ENCODE peak calls at places on chromosomes 4 and X, in ten cellular contexts. One of them, this sample, is unnamed.

GRCh38 chr4:145435646-145436045 is 46.0 kb upstream of the SMAD1 start:
- DNase-seq in Peyer's patch: no peak
- DNase-seq in stomach: no peak
- DNase-seq in suprapubic skin: no peak
- DNase-seq in HCT116: no peak
- DNase-seq in right lobe of liver: no peak
- DNase-seq in A549: no peak
- DNase-seq in transverse colon: no peak
- DNase-seq in esophagus squamous epithelium: no peak
- DNase-seq in GM12878: no peak
- DNase-seq in this sample: no peak

GRCh38 chr4:47933798-47934197 is 19.4 kb upstream of the NFXL1 start:
- DNase-seq in right lobe of liver: no peak
- DNase-seq in GM12878: no peak
- DNase-seq in suprapubic skin: no peak
- DNase-seq in esophagus squamous epithelium: no peak
- DNase-seq in Peyer's patch: no peak
- DNase-seq in transverse colon: no peak
- DNase-seq in stomach: no peak
- DNase-seq in HCT116: no peak
- DNase-seq in A549: peak
- DNase-seq in this sample: no peak

GRCh38 chr4:87058272-87059073 is 123.7 kb downstream of the AFF1 start:
- DNase-seq in GM12878: no peak
- DNase-seq in transverse colon: no peak
- DNase-seq in HCT116: peak
- DNase-seq in stomach: no peak
- DNase-seq in right lobe of liver: no peak
- DNase-seq in A549: peak
- DNase-seq in suprapubic skin: no peak
- DNase-seq in esophagus squamous epithelium: no peak
- DNase-seq in Peyer's patch: no peak
- DNase-seq in this sample: peak

GRCh38 chr4:30716158-30716557 is 4.0 kb upstream of the PCDH7 start:
- DNase-seq in HCT116: peak
- DNase-seq in A549: peak
- DNase-seq in esophagus squamous epithelium: no peak
- DNase-seq in right lobe of liver: no peak
- DNase-seq in Peyer's patch: no peak
- DNase-seq in transverse colon: no peak
- DNase-seq in suprapubic skin: no peak
- DNase-seq in stomach: no peak
- DNase-seq in GM12878: no peak
- DNase-seq in this sample: no peak

GRCh38 chrX:148567229-148567628 is 66.8 kb downstream of the AFF2 start:
- DNase-seq in HCT116: no peak
- DNase-seq in Peyer's patch: no peak
- DNase-seq in A549: no peak
- DNase-seq in stomach: no peak
- DNase-seq in right lobe of liver: no peak
- DNase-seq in GM12878: no peak
- DNase-seq in transverse colon: no peak
- DNase-seq in esophagus squamous epithelium: no peak
- DNase-seq in suprapubic skin: no peak
- DNase-seq in this sample: no peak

GRCh38 chr4:56817840-56818491 is 3.5 kb downstream of the SPINK2 start:
- DNase-seq in transverse colon: no peak
- DNase-seq in stomach: no peak
- DNase-seq in A549: no peak
- DNase-seq in suprapubic skin: no peak
- DNase-seq in GM12878: peak
- DNase-seq in Peyer's patch: no peak
- DNase-seq in right lobe of liver: no peak
- DNase-seq in esophagus squamous epithelium: no peak
- DNase-seq in HCT116: no peak
- DNase-seq in this sample: no peak

GRCh38 chrX:153551135-153551534 is 33.7 kb downstream of the ATP2B3 start:
- DNase-seq in transverse colon: no peak
- DNase-seq in Peyer's patch: no peak
- DNase-seq in A549: no peak
- DNase-seq in GM12878: no peak
- DNase-seq in stomach: no peak
- DNase-seq in right lobe of liver: no peak
- DNase-seq in HCT116: no peak
- DNase-seq in esophagus squamous epithelium: no peak
- DNase-seq in suprapubic skin: no peak
- DNase-seq in this sample: no peak

GRCh38 chr4:129335263-129335662 is 239.3 kb downstream of the C4orf33 start:
- DNase-seq in esophagus squamous epithelium: no peak
- DNase-seq in HCT116: no peak
- DNase-seq in stomach: no peak
- DNase-seq in suprapubic skin: no peak
- DNase-seq in Peyer's patch: no peak
- DNase-seq in GM12878: no peak
- DNase-seq in A549: no peak
- DNase-seq in transverse colon: no peak
- DNase-seq in right lobe of liver: no peak
- DNase-seq in this sample: no peak

GRCh38 chrX:119565110-119565663 is at the start of gene STEEP1:
- DNase-seq in HCT116: peak
- DNase-seq in right lobe of liver: peak
- DNase-seq in transverse colon: peak
- DNase-seq in GM12878: peak
- DNase-seq in esophagus squamous epithelium: peak
- DNase-seq in suprapubic skin: peak
- DNase-seq in stomach: peak
- DNase-seq in A549: peak
- DNase-seq in Peyer's patch: peak
- DNase-seq in this sample: peak

GRCh38 chr4:88112856-88113255 is 45.6 kb downstream of the ABCG2 start:
- DNase-seq in suprapubic skin: no peak
- DNase-seq in transverse colon: no peak
- DNase-seq in GM12878: no peak
- DNase-seq in stomach: no peak
- DNase-seq in A549: no peak
- DNase-seq in esophagus squamous epithelium: no peak
- DNase-seq in right lobe of liver: no peak
- DNase-seq in HCT116: no peak
- DNase-seq in Peyer's patch: no peak
- DNase-seq in this sample: no peak

GRCh38 chrX:136920001-136920400 is 39.5 kb upstream of the RBMX start:
- DNase-seq in suprapubic skin: no peak
- DNase-seq in HCT116: no peak
- DNase-seq in esophagus squamous epithelium: no peak
- DNase-seq in transverse colon: no peak
- DNase-seq in stomach: no peak
- DNase-seq in right lobe of liver: no peak
- DNase-seq in A549: no peak
- DNase-seq in Peyer's patch: no peak
- DNase-seq in GM12878: no peak
- DNase-seq in this sample: no peak

GRCh38 chr4:73417973-73418372 is 13.9 kb downstream of the ALB start:
- DNase-seq in right lobe of liver: no peak
- DNase-seq in Peyer's patch: no peak
- DNase-seq in suprapubic skin: no peak
- DNase-seq in esophagus squamous epithelium: no peak
- DNase-seq in HCT116: no peak
- DNase-seq in GM12878: no peak
- DNase-seq in transverse colon: no peak
- DNase-seq in A549: no peak
- DNase-seq in stomach: no peak
- DNase-seq in this sample: no peak

GRCh38 chrX:3159995-3160715 is 118.9 kb downstream of the ARSF start:
- DNase-seq in transverse colon: no peak
- DNase-seq in Peyer's patch: no peak
- DNase-seq in stomach: no peak
- DNase-seq in A549: no peak
- DNase-seq in HCT116: no peak
- DNase-seq in right lobe of liver: no peak
- DNase-seq in GM12878: no peak
- DNase-seq in suprapubic skin: no peak
- DNase-seq in esophagus squamous epithelium: no peak
- DNase-seq in this sample: no peak

GRCh38 chr4:140928880-140929279 is 172.7 kb upstream of the TBC1D9 start:
- DNase-seq in right lobe of liver: no peak
- DNase-seq in esophagus squamous epithelium: no peak
- DNase-seq in Peyer's patch: no peak
- DNase-seq in HCT116: no peak
- DNase-seq in GM12878: no peak
- DNase-seq in stomach: no peak
- DNase-seq in suprapubic skin: no peak
- DNase-seq in transverse colon: no peak
- DNase-seq in A549: no peak
- DNase-seq in this sample: no peak

GRCh38 chr4:23934223-23934622 is 44.4 kb upstream of the PPARGC1A start:
- DNase-seq in HCT116: no peak
- DNase-seq in suprapubic skin: no peak
- DNase-seq in Peyer's patch: no peak
- DNase-seq in right lobe of liver: no peak
- DNase-seq in esophagus squamous epithelium: no peak
- DNase-seq in transverse colon: no peak
- DNase-seq in GM12878: no peak
- DNase-seq in A549: peak
- DNase-seq in stomach: no peak
- DNase-seq in this sample: no peak

GRCh38 chrX:107731831-107732502 is 43.6 kb downstream of the TSC22D3 start:
- DNase-seq in HCT116: peak
- DNase-seq in stomach: peak
- DNase-seq in A549: peak
- DNase-seq in transverse colon: peak
- DNase-seq in GM12878: no peak
- DNase-seq in Peyer's patch: peak
- DNase-seq in esophagus squamous epithelium: peak
- DNase-seq in right lobe of liver: peak
- DNase-seq in suprapubic skin: peak
- DNase-seq in this sample: peak

GRCh38 chr4:102878901-102879300 is 10.1 kb downstream of the CISD2 start:
- DNase-seq in transverse colon: no peak
- DNase-seq in right lobe of liver: no peak
- DNase-seq in stomach: no peak
- DNase-seq in Peyer's patch: no peak
- DNase-seq in esophagus squamous epithelium: no peak
- DNase-seq in A549: no peak
- DNase-seq in GM12878: no peak
- DNase-seq in suprapubic skin: no peak
- DNase-seq in HCT116: no peak
- DNase-seq in this sample: no peak

DNA sequence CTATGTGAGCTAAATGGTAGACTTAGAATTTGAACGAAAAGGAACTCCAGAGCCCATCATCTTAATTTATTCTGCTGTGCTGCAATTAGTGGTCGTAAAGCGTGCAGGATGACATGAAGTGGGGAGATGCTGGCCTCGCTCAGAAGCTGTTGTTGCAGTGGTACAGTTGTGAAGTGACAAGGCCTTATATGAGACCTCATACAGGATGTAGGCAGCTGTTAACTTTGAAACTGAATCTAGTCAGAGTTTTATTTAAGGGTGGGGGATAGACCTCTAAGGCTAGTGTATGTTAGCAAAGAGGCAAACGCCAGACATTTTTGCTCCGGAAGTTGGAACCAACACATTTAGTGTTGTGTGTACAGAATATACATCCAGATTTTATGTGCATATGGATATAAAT is 13.5 kb downstream of the KLF3 start:
- DNase-seq in suprapubic skin: no peak
- DNase-seq in GM12878: no peak
- DNase-seq in transverse colon: no peak
- DNase-seq in stomach: no peak
- DNase-seq in Peyer's patch: no peak
- DNase-seq in right lobe of liver: no peak
- DNase-seq in HCT116: no peak
- DNase-seq in A549: no peak
- DNase-seq in esophagus squamous epithelium: no peak
- DNase-seq in this sample: no peak
- H3K27ac ChIP-seq in suprapubic skin: peak
- H3K27ac ChIP-seq in GM12878: no peak
- H3K27ac ChIP-seq in transverse colon: peak
- H3K27ac ChIP-seq in stomach: peak
- H3K27ac ChIP-seq in Peyer's patch: peak
- H3K27ac ChIP-seq in right lobe of liver: no peak
- H3K27ac ChIP-seq in HCT116: no peak
- H3K27ac ChIP-seq in A549: no peak
- H3K27ac ChIP-seq in esophagus squamous epithelium: peak
- H3K27ac ChIP-seq in this sample: no peak

DNA sequence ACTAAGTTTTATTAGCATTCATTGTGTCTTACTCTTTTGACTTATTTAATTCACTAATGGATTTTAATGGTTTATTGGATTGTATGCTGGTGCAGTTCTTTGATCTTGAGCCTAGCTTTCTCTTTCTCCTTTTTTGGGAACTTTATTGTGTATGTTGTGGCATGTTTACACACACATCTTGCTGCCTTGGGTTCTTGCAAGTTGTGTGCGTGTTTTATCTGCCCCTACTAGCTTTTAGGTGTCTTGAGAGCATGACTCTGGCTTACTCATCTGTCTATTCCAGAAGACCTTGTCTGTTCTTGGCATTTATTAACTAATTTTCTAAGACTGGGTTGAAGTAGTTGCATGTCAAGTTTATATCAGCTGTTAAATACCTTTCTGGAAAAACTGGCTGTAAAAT is 2.7 kb downstream of the TMEM165 start:
- DNase-seq in GM12878: no peak
- DNase-seq in Peyer's patch: no peak
- DNase-seq in transverse colon: no peak
- DNase-seq in suprapubic skin: no peak
- DNase-seq in stomach: no peak
- DNase-seq in HCT116: no peak
- DNase-seq in right lobe of liver: no peak
- DNase-seq in esophagus squamous epithelium: no peak
- DNase-seq in A549: no peak
- DNase-seq in this sample: no peak
- TF ChIP-seq POLR2A in GM12878: no peak
- TF ChIP-seq POLR2A in Peyer's patch: no peak
- TF ChIP-seq POLR2A in transverse colon: no peak
- TF ChIP-seq POLR2A in suprapubic skin: no peak
- TF ChIP-seq POLR2A in stomach: no peak
- TF ChIP-seq POLR2A in HCT116: no peak
- TF ChIP-seq POLR2A in right lobe of liver: no peak
- TF ChIP-seq POLR2A in esophagus squamous epithelium: no peak
- TF ChIP-seq POLR2A in A549: no peak
- TF ChIP-seq POLR2A in this sample: no peak

DNA sequence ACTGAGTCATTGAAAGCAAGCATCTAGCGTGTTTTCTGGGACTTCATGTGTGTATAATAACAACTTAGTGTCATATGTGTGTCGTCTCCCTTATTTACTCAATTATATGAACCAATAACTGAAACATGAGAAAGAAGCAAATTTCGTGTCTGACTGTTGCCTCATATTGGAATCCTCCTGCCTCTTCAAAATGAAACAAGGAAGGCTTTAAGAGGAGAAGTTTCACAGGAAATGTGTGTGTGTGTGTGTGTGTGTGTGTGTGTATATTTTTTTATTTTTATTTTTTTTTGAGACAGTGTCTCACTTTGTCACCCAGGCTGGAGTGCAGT is 145.8 kb upstream of the SFRP2 start:
- DNase-seq in HCT116: no peak
- DNase-seq in GM12878: no peak
- DNase-seq in Peyer's patch: no peak
- DNase-seq in suprapubic skin: no peak
- DNase-seq in transverse colon: no peak
- DNase-seq in A549: no peak
- DNase-seq in stomach: no peak
- DNase-seq in esophagus squamous epithelium: no peak
- DNase-seq in right lobe of liver: no peak
- DNase-seq in this sample: no peak
- H3K27ac ChIP-seq in HCT116: no peak
- H3K27ac ChIP-seq in GM12878: no peak
- H3K27ac ChIP-seq in Peyer's patch: peak
- H3K27ac ChIP-seq in suprapubic skin: peak
- H3K27ac ChIP-seq in transverse colon: no peak
- H3K27ac ChIP-seq in A549: no peak
- H3K27ac ChIP-seq in stomach: no peak
- H3K27ac ChIP-seq in esophagus squamous epithelium: peak
- H3K27ac ChIP-seq in right lobe of liver: no peak
- H3K27ac ChIP-seq in this sample: peak

GRCh38 chr4:98851806-98852205 is 77.1 kb downstream of the EIF4E start:
- DNase-seq in A549: no peak
- DNase-seq in HCT116: no peak
- DNase-seq in transverse colon: no peak
- DNase-seq in Peyer's patch: no peak
- DNase-seq in suprapubic skin: no peak
- DNase-seq in right lobe of liver: no peak
- DNase-seq in GM12878: no peak
- DNase-seq in stomach: no peak
- DNase-seq in esophagus squamous epithelium: no peak
- DNase-seq in this sample: no peak
- TF ChIP-seq POLR2A in A549: no peak
- TF ChIP-seq POLR2A in HCT116: no peak
- TF ChIP-seq POLR2A in transverse colon: no peak
- TF ChIP-seq POLR2A in Peyer's patch: no peak
- TF ChIP-seq POLR2A in suprapubic skin: no peak
- TF ChIP-seq POLR2A in right lobe of liver: no peak
- TF ChIP-seq POLR2A in GM12878: no peak
- TF ChIP-seq POLR2A in stomach: no peak
- TF ChIP-seq POLR2A in esophagus squamous epithelium: no peak
- TF ChIP-seq POLR2A in this sample: no peak